ENCODE peak calls at places on chromosomes 12 and 14, in seven cellular contexts. W, F, R, P, K, J and G are unnamed samples. For H3K4me1 and H3K36me3, the result is how much of the 10 kb centered on the place peaks cover.

GRCh38 chr12:131511391-131511802 is 199.5 kb upstream of the SFSWAP start:
- DNase-seq in W (no peak), K (no peak), P (no peak), J (no peak), R (no peak), F (peak), G (no peak)

GRCh38 chr14:30266290-30266689 is 292.7 kb upstream of the G2E3 start:
- DNase-seq in P (no peak), J (no peak), K (no peak), F (no peak), W (no peak), R (no peak), G (no peak)

GRCh38 chr12:55659486-55660385 is 23.0 kb downstream of the OR10P1 start:
- DNase-seq in F (no peak), W (no peak), J (no peak), P (no peak), R (peak), K (peak), G (no peak)

GRCh38 chr14:60565211-60565610 is 56.3 kb downstream of the SIX6 start:
- DNase-seq in R (no peak), W (no peak), P (no peak), K (no peak), J (no peak), F (no peak), G (no peak)

GRCh38 chr14:78405071-78405856 is 235.1 kb downstream of the NRXN3 start:
- DNase-seq in W (no peak), K (no peak), J (no peak), P (no peak), F (no peak), R (no peak), G (no peak)

GRCh38 chr12:115354007-115354452 is 670.1 kb upstream of the TBX3 start:
- DNase-seq in K (peak), F (peak), J (no peak), W (peak), R (peak), P (peak), G (peak)

GRCh38 chr14:32311294-32312009 is 17.6 kb upstream of the AKAP6 start:
- DNase-seq in J (no peak), R (peak), F (no peak), W (no peak), P (no peak), K (no peak), G (no peak)

GRCh38 chr14:75715926-75716780 is 55.1 kb downstream of the TTLL5 start:
- DNase-seq in J (no peak), P (no peak), W (no peak), R (no peak), K (no peak), F (no peak), G (no peak)

GRCh38 chr14:100842799-100843198 is 16.9 kb downstream of the MEG3 start:
- DNase-seq in R (no peak), W (no peak), J (no peak), K (peak), F (no peak), P (no peak), G (no peak)

GRCh38 chr14:68934034-68934433 is 45.1 kb downstream of the ACTN1 start:
- DNase-seq in F (no peak), P (no peak), J (no peak), K (no peak), W (no peak), R (no peak), G (no peak)

GRCh38 chr14:27553820-27554219 is 956.0 kb upstream of the NOVA1 start:
- DNase-seq in R (no peak), W (no peak), K (no peak), P (no peak), J (no peak), F (no peak), G (no peak)

GRCh38 chr12:121926874-121927706 is 8.7 kb downstream of the CFAP251 start:
- DNase-seq in R (no peak), K (no peak), F (peak), W (no peak), P (no peak), J (no peak), G (no peak)

GRCh38 chr14:79555429-79555828 is 655.9 kb downstream of the DIO2 start:
- DNase-seq in P (no peak), F (no peak), W (no peak), R (no peak), K (no peak), J (no peak), G (no peak)

GRCh38 chr12:62738105-62738504 is 196.8 kb downstream of the PPM1H start:
- DNase-seq in K (no peak), J (no peak), R (no peak), P (no peak), W (no peak), F (no peak), G (no peak)

GRCh38 chr12:107847430-107847829 is 72.9 kb downstream of the ASCL4 start:
- DNase-seq in R (no peak), K (no peak), J (no peak), P (no peak), W (no peak), F (no peak), G (no peak)

GRCh38 chr12:6226701-6227096 is 26.5 kb downstream of the CD9 start:
- DNase-seq in P (peak), F (no peak), K (peak), W (no peak), J (no peak), R (no peak), G (no peak)

GRCh38 chr14:32552766-32553165 is 223.7 kb downstream of the AKAP6 start:
- DNase-seq in W (no peak), J (no peak), P (no peak), R (no peak), F (no peak), K (no peak), G (no peak)

GRCh38 chr14:90301580-90302181 is 30.1 kb downstream of the NRDE2 start:
- DNase-seq in K (no peak), W (no peak), F (no peak), J (no peak), P (no peak), R (peak), G (no peak)

GRCh38 chr14:39582028-39582654 is 149.9 kb upstream of the FBXO33 start:
- DNase-seq in F (no peak), P (no peak), K (no peak), R (no peak), J (no peak), W (no peak), G (no peak)

GRCh38 chr12:51269174-51270066 is 795 bp downstream of the SMAGP start:
- DNase-seq in R (peak), W (peak), K (peak), P (peak), F (peak), J (peak), G (no peak)

GRCh38 chr14:90578283-90578985 is 181.6 kb downstream of the CALM1 start:
- DNase-seq in K (no peak), W (no peak), J (peak), R (no peak), P (no peak), F (no peak), G (no peak)

GRCh38 chr14:67698179-67698578 is 2.6 kb upstream of the RDH11 start:
- DNase-seq in F (no peak), R (no peak), P (no peak), K (no peak), J (no peak), W (no peak), G (no peak)

GRCh38 chr14:72588521-72588920 is 305.4 kb downstream of the DPF3 start:
- DNase-seq in P (no peak), R (no peak), W (no peak), J (no peak), F (no peak), K (no peak), G (no peak)

GRCh38 chr14:72578514-72578913 is 315.4 kb downstream of the DPF3 start:
- DNase-seq in J (no peak), F (no peak), K (no peak), P (no peak), R (no peak), W (no peak), G (no peak)

GRCh38 chr14:72582582-72582981 is 311.3 kb downstream of the DPF3 start:
- DNase-seq in R (no peak), K (no peak), P (no peak), W (no peak), F (no peak), J (no peak), G (no peak)

GRCh38 chr14:72583316-72584272 is 310.3 kb downstream of the DPF3 start:
- DNase-seq in F (no peak), R (no peak), W (no peak), K (no peak), J (no peak), P (no peak), G (no peak)
- TF ChIP-seq EP300 in F (no peak), R (no peak), W (no peak), K (no peak), J (no peak), P (no peak), G (no peak)

GRCh38 chr12:47739959-47740358 is 14.7 kb upstream of the ENDOU start:
- DNase-seq in K (no peak), R (peak), F (no peak), J (peak), P (no peak), W (no peak), G (no peak)
- H3K4me1 ChIP-seq in K (under half), R (under half), F (half or more), J (under half), P (half or more), W (under half), G (half or more)

DNA sequence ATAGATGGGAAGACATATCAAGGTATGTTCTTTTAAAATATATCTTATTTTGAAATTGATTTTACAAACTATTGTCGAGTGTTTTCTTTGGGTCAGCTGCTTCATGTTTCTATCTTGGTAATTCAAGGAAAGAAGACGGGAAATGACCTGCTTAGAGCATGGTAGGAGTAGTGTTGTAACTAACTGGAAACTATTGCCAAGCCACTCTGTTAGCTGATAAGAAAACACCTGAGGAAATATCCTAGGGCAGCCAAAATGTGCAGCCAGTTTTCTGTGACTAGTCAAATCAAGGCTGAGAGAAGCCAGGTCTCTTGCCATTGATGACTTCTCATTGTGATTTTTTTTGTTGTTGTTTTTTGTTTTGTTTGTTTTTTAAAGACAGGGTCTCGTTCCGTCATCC is 30.2 kb downstream of the METAP2 start:
- DNase-seq in J (no peak), W (no peak), K (no peak), P (no peak), F (peak), R (no peak), G (no peak)
- H3K36me3 ChIP-seq in J (half or more), W (under half), K (under half), P (half or more), F (half or more), R (half or more), G (under half)

GRCh38 chr12:751192-751827 is 1.1 kb upstream of the WNK1 start:
- DNase-seq in K (peak), J (peak), P (peak), F (peak), R (peak), W (peak), G (peak)

GRCh38 chr12:751828-752672 is at the start of gene WNK1:
- DNase-seq in F (peak), P (peak), W (peak), R (peak), J (peak), K (peak), G (peak)

GRCh38 chr12:753401-754237 is 1.2 kb downstream of the WNK1 start:
- DNase-seq in P (peak), W (peak), K (peak), R (no peak), F (peak), J (peak), G (peak)

GRCh38 chr12:754238-754816 is 1.9 kb downstream of the WNK1 start:
- DNase-seq in J (no peak), F (peak), W (no peak), R (no peak), K (peak), P (no peak), G (peak)

GRCh38 chr12:752673-753400 is 458 bp downstream of the WNK1 start:
- DNase-seq in W (peak), R (no peak), P (peak), J (peak), F (peak), K (peak), G (peak)
- TF ChIP-seq EP300 in W (no peak), R (no peak), P (no peak), J (no peak), F (no peak), K (no peak), G (no peak)

GRCh38 chr12:105330283-105330937 is at the start of gene C12orf75:
- DNase-seq in J (peak), K (peak), W (peak), R (peak), F (peak), P (peak), G (peak)

GRCh38 chr12:105329926-105330282 is 587 bp upstream of the C12orf75 start:
- DNase-seq in W (no peak), R (no peak), P (no peak), K (no peak), J (no peak), F (no peak), G (no peak)

GRCh38 chr12:105330938-105331804 is 680 bp downstream of the C12orf75 start:
- DNase-seq in W (peak), F (no peak), J (peak), R (no peak), K (peak), P (peak), G (no peak)

GRCh38 chr12:105332925-105333324 is 2.4 kb downstream of the C12orf75 start:
- DNase-seq in J (no peak), R (no peak), F (no peak), K (no peak), W (no peak), P (no peak), G (no peak)

GRCh38 chr12:105331805-105332251 is 1.3 kb downstream of the C12orf75 start:
- DNase-seq in R (peak), F (no peak), K (no peak), P (no peak), W (peak), J (no peak), G (no peak)
- H3K4me1 ChIP-seq in R (under half), F (under half), K (under half), P (under half), W (under half), J (under half), G (under half)